ENCODE peak calls at places on chromosomes 12 and 14, in eight cellular contexts. Y is T-helper 1 cell, C is AG10803, G is aorta, S is brain microvascular endothelial cell, A is ovary, O is NCI-H2171 treated with DMSO at 0.1 percent for 48 hours, U is AG08395. J is an unnamed sample.

GRCh38 chr12:47087088-47087688 is 7.4 kb upstream of the AMIGO2 start:
- DNase-seq in Y (no peak), C (peak; percentile 48), G (no peak), S (no peak), A (no peak), O (no peak), U (no peak), J (no peak)

GRCh38 chr14:104979758-104980591 is 1.8 kb upstream of the AHNAK2 start:
- DNase-seq in Y (no peak), C (no peak), G (peak; percentile 77), S (no peak), A (peak; percentile 54), O (no peak), U (no peak), J (no peak)

GRCh38 chr12:17344649-17345048 is 738.7 kb upstream of the LMO3 start:
- DNase-seq in Y (no peak), C (no peak), G (no peak), S (no peak), A (no peak), O (no peak), U (no peak), J (no peak)

GRCh38 chr12:26870491-26871419 is 37.8 kb upstream of the ITPR2 start:
- DNase-seq in Y (no peak), C (peak; percentile 52), G (no peak), S (no peak), A (no peak), O (peak; percentile 92), U (peak; percentile 40), J (peak; percentile 57)

GRCh38 chr14:88831285-88831684 is 6.8 kb downstream of the TTC8 start:
- DNase-seq in Y (no peak), C (peak; percentile 89), G (peak; percentile 53), S (peak; percentile 23), A (no peak), O (no peak), U (peak; percentile 70), J (no peak)

GRCh38 chr12:56204275-56204674 is 15.0 kb upstream of the SMARCC2 start:
- DNase-seq in Y (no peak), C (no peak), G (no peak), S (no peak), A (no peak), O (no peak), U (no peak), J (no peak)

GRCh38 chr14:25371053-25371452 is 321.1 kb upstream of the STXBP6 start:
- DNase-seq in Y (no peak), C (no peak), G (no peak), S (no peak), A (no peak), O (no peak), U (no peak), J (no peak)

GRCh38 chr12:29725587-29726320 is 58.0 kb downstream of the TMTC1 start:
- DNase-seq in Y (no peak), C (no peak), G (peak; percentile 66), S (peak; percentile 98), A (peak; percentile 77), O (peak; percentile 91), U (no peak), J (no peak)